ENCODE peak calls at places on chromosomes 13 and 19, in five cellular contexts. S, H, T, O and Q are unnamed samples.

GRCh38 chr13:60426075-60426474 is 29.1 kb downstream of the TDRD3 start:
- DNase-seq in S (no peak), H (no peak), T (no peak), O (no peak), Q (no peak)

GRCh38 chr13:40442191-40442590 is 224.2 kb downstream of the FOXO1 start:
- DNase-seq in S (no peak), H (no peak), T (no peak), O (no peak), Q (no peak)

GRCh38 chr13:111629933-111630332 is 309.5 kb downstream of the TEX29 start:
- DNase-seq in S (no peak), H (no peak), T (no peak), O (no peak), Q (no peak)

GRCh38 chr19:44930088-44930487 is 11.9 kb upstream of the APOC4 start:
- DNase-seq in S (no peak), H (no peak), T (no peak), O (no peak), Q (no peak)

GRCh38 chr13:50319603-50320296 is 304.5 kb downstream of the KCNRG start:
- DNase-seq in S (no peak), H (no peak), T (peak; percentile 57), O (no peak), Q (no peak)

GRCh38 chr19:34171539-34171876 is 796 bp upstream of the LSM14A start:
- DNase-seq in S (no peak), H (no peak), T (peak; percentile 54), O (peak; percentile 51), Q (no peak)

GRCh38 chr13:112782433-112783010 is 92.7 kb downstream of the ATP11A start:
- DNase-seq in S (no peak), H (peak; percentile 42), T (no peak), O (no peak), Q (no peak)

GRCh38 chr13:95226476-95226875 is 74.8 kb downstream of the ABCC4 start:
- DNase-seq in S (no peak), H (no peak), T (peak; percentile 28), O (no peak), Q (no peak)

GRCh38 chr13:94162289-94162688 is 317.2 kb downstream of the DCT start:
- DNase-seq in S (no peak), H (no peak), T (no peak), O (no peak), Q (no peak)

GRCh38 chr13:72970956-72971355 is 87.8 kb upstream of the KLF5 start:
- DNase-seq in S (no peak), H (no peak), T (no peak), O (no peak), Q (no peak)

GRCh38 chr19:49057636-49058234 is at the start of gene CGB7:
- DNase-seq in S (no peak), H (peak; percentile 87), T (peak; percentile 60), O (no peak), Q (no peak)

GRCh38 chr19:39158646-39159260 is 33.2 kb downstream of the PAK4 start:
- DNase-seq in S (no peak), H (no peak), T (peak; percentile 69), O (no peak), Q (no peak)

GRCh38 chr13:21719463-21719862 is 48.6 kb downstream of the FGF9 start:
- DNase-seq in S (no peak), H (no peak), T (no peak), O (no peak), Q (no peak)

GRCh38 chr13:69856331-69856730 is 251.3 kb upstream of the ATXN8OS start:
- DNase-seq in S (no peak), H (no peak), T (no peak), O (no peak), Q (no peak)

GRCh38 chr13:38542601-38543000 is 144.3 kb upstream of the FREM2 start:
- DNase-seq in S (no peak), H (no peak), T (no peak), O (no peak), Q (no peak)

GRCh38 chr13:76884571-76885202 is 1.5 kb downstream of the KCTD12 start:
- DNase-seq in S (no peak), H (peak; percentile 18), T (peak; percentile 7), O (no peak), Q (no peak)

GRCh38 chr19:18696023-18696422 is 12.5 kb downstream of the CRTC1 start:
- DNase-seq in S (no peak), H (no peak), T (peak; percentile 56), O (no peak), Q (no peak)
- H3K4me3 ChIP-seq in S (no peak overlapping the region), H (no peak overlapping the region), T (no peak overlapping the region), O (no peak overlapping the region), Q (no peak overlapping the region)

GRCh38 chr19:11041966-11042627 is 47.2 kb upstream of the LDLR start:
- DNase-seq in S (no peak), H (no peak), T (no peak), O (no peak), Q (no peak)
- H3K9ac ChIP-seq in S (no peak overlapping the region), H (no peak overlapping the region), T (no peak overlapping the region), O (no peak overlapping the region), Q (no peak overlapping the region)

DNA sequence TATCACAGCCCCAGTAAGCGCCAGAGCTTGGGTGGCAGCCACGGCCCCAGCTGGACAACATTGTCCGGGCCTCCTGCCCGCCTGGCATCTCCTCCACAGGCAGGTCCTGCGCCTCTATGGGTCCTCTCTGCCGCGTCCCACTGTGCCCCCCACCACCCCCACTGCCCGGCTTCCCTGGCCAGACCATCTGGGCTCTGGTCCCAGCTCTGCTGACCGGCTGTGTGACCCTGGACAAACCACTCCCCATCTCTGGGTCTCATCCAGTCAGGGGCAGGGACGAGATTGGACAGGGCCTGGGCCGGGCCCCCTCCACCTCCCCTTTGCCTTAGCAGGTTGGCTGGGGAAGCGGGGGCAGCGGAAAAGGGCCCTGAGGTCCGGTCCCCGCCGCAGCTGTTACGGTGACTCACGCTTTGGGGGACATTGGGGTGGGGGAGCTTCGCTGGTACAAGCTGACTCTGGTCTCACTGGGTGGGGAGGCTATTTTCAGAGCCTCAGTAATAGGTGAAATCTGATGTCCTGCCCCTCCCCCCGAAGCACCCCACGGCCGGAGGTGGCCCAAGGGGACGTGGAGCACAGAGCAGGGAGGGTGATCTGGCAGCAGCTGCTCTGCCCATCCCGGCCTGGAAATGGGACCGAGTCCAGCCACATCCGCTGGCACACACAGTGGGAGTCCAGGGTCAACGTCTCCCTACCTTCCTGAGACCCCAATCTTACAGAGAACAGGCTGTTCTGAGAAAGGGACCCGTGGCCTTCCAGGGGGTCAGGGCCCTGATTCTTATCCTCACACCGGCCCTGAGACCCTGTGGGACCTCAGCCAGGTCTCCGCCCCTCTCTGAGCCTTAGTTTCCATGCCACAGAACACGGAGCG is 9.1 kb downstream of the NFIC start:
- DNase-seq in S (no peak), H (peak; percentile 90), T (peak; percentile 79), O (no peak), Q (no peak)
- TF ChIP-seq POLR2AphosphoS5 in S (no peak), H (no peak), T (no peak), O (no peak), Q (no peak)

GRCh38 chr13:99231726-99232125 is 26.5 kb downstream of the GPR18 start:
- DNase-seq in S (no peak), H (no peak), T (no peak), O (no peak), Q (no peak)
- H3K4me3 ChIP-seq in S (no peak overlapping the region), H (no peak overlapping the region), T (no peak overlapping the region), O (no peak overlapping the region), Q (no peak overlapping the region)

GRCh38 chr13:48233097-48233885 is at the start of gene ITM2B:
- DNase-seq in S (peak; percentile 13), H (peak; percentile 97), T (peak; percentile 83), O (no peak), Q (no peak)

GRCh38 chr13:48231080-48231479 is 1.9 kb upstream of the ITM2B start:
- DNase-seq in S (no peak), H (no peak), T (no peak), O (no peak), Q (no peak)

GRCh38 chr13:48230541-48230940 is 2.5 kb upstream of the ITM2B start:
- DNase-seq in S (no peak), H (no peak), T (no peak), O (no peak), Q (no peak)

GRCh38 chr13:48232420-48233096 is 448 bp upstream of the ITM2B start:
- DNase-seq in S (no peak), H (no peak), T (no peak), O (no peak), Q (no peak)

DNA sequence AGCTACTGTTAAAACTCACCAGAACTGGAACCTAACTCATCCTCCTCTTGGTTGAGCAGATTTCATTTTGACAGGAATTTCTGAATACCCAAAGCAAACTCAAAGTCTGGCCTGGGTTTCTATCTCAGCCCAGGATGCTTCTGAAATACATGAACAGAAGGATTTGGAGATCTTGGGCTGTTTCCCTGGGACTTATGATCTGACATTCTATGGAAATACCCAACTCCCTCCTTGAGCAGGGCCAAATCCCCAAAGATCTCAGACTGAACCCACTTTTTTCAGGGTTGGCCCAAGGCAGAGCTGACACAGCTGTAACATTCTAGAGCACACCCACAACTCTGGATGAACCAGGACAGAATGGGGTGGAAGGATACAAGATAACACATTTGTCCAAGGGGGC is 1.1 kb upstream of the ITM2B start:
- DNase-seq in S (no peak), H (no peak), T (peak; percentile 11), O (no peak), Q (no peak)
- H3K9ac ChIP-seq in S (no peak overlapping the region), H (no peak overlapping the region), T (no peak overlapping the region), O (no peak overlapping the region), Q (no peak overlapping the region)

DNA sequence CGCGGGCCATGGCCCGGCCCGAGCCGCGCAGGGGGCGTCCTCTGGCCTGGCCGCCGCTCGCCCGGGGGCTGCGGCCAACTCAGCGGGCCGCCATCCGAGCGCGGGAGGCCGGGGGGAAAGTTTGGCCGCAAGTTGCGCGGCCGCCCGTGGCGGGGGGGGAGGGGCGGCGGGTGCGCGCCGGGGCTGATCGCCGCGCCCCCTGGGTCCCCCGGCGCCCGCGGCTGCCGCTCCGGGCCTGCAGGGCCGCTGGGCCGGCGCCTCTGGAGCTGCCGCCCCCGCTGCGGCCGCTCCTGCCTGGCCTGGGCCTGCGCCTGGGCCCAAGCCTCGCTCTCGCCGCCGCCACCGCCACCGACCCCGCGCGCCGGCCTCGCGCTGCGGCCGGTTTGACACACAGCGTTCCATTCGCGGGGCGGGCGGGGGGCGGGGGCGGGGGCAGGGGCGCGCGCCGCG is at the start of gene NR2F6:
- DNase-seq in S (no peak), H (no peak), T (peak; percentile 76), O (no peak), Q (no peak)
- TF ChIP-seq POLR2AphosphoS5 in S (peak; percentile 59), H (peak; percentile 11), T (peak; percentile 55), O (no peak), Q (no peak)